ENCODE peak calls at places on chromosomes 6 and 20, in five cellular contexts. Q is HepG2, S is HCT116, P is SK-N-SH, Y is H1. C is an unnamed sample.

GRCh38 chr20:31842471-31843157 is 2.8 kb downstream of the FOXS1 start:
- DNase-seq in Q (no peak), S (no peak), P (peak), Y (no peak), C (no peak)

GRCh38 chr6:127907960-127908640 is 7.2 kb upstream of the THEMIS start:
- DNase-seq in Q (no peak), S (no peak), P (no peak), Y (no peak), C (no peak)

GRCh38 chr6:100745419-100746041 is 135.6 kb downstream of the ASCC3 start:
- DNase-seq in Q (no peak), S (no peak), P (no peak), Y (no peak), C (no peak)

GRCh38 chr6:44538841-44539240 is 151.3 kb downstream of the CDC5L start:
- DNase-seq in Q (no peak), S (no peak), P (no peak), Y (peak), C (no peak)

GRCh38 chr20:48601798-48602197 is 226.0 kb downstream of the PREX1 start:
- DNase-seq in Q (no peak), S (no peak), P (no peak), Y (no peak), C (no peak)

GRCh38 chr20:13771853-13772453 is 12.8 kb downstream of the ESF1 start:
- DNase-seq in Q (peak), S (no peak), P (peak), Y (no peak), C (peak)

GRCh38 chr6:33622456-33623431 is 1.6 kb downstream of the ITPR3 start:
- DNase-seq in Q (no peak), S (no peak), P (no peak), Y (no peak), C (no peak)

GRCh38 chr6:158599635-158600034 is 39.7 kb downstream of the TMEM181 start:
- DNase-seq in Q (no peak), S (no peak), P (no peak), Y (no peak), C (no peak)

GRCh38 chr6:14466278-14466677 is 348.7 kb downstream of the CD83 start:
- DNase-seq in Q (no peak), S (no peak), P (no peak), Y (peak), C (no peak)

GRCh38 chr6:3421145-3421544 is 35.7 kb downstream of the SLC22A23 start:
- DNase-seq in Q (no peak), S (no peak), P (no peak), Y (no peak), C (no peak)

GRCh38 chr6:124203106-124203811 is 399.6 kb downstream of the NKAIN2 start:
- DNase-seq in Q (no peak), S (no peak), P (no peak), Y (no peak), C (no peak)
- TF ChIP-seq JUND in Q (no peak), S (no peak), P (no peak), Y (no peak), C (no peak)

GRCh38 chr6:139336994-139337393 is 37.5 kb downstream of the CITED2 start:
- DNase-seq in Q (no peak), S (no peak), P (no peak), Y (no peak), C (no peak)
- H2AFZ ChIP-seq in Q (no peak), S (no peak), P (no peak), Y (no peak), C (no peak)

GRCh38 chr6:2196079-2196679 is 49.2 kb downstream of the GMDS start:
- DNase-seq in Q (peak), S (peak), P (peak), Y (no peak), C (peak)
- TF ChIP-seq JUND in Q (no peak), S (no peak), P (no peak), Y (no peak), C (no peak)

GRCh38 chr6:49743427-49743826 is 761 bp downstream of the CRISP3 start:
- DNase-seq in Q (no peak), S (no peak), P (no peak), Y (no peak), C (no peak)

GRCh38 chr6:49744259-49744658 is at the start of gene CRISP3:
- DNase-seq in Q (peak), S (no peak), P (no peak), Y (no peak), C (no peak)
- H2AFZ ChIP-seq in Q (no peak), S (no peak), P (no peak), Y (no peak), C (peak)

GRCh38 chr20:25461766-25462165 is 54.3 kb downstream of the GINS1 start:
- DNase-seq in Q (no peak), S (no peak), P (no peak), Y (no peak), C (no peak)

GRCh38 chr20:25462166-25462565 is 54.7 kb downstream of the GINS1 start:
- DNase-seq in Q (no peak), S (no peak), P (no peak), Y (no peak), C (no peak)

GRCh38 chr20:25460591-25461280 is 53.3 kb downstream of the GINS1 start:
- DNase-seq in Q (no peak), S (no peak), P (no peak), Y (no peak), C (no peak)

GRCh38 chr20:25459916-25460590 is 52.6 kb downstream of the GINS1 start:
- DNase-seq in Q (no peak), S (no peak), P (no peak), Y (no peak), C (no peak)

DNA sequence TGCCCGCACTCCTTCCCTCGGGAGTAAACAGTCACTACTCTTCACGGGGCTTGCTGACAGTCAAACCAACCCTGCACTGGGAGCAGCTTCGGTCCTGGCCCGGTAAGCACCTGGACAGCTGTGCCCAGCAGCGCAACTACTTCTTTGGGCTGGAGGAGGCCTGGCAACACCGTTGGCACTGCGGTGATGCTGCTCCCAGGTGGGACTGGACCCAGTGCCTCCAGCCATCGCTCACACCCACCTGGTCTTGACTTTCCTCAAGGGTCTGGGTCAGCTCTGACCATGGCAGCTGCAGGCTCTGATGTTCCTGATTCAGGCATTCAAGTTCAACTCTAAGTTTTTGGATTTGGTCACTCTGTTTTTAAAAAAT is 53.8 kb downstream of the GINS1 start:
- DNase-seq in Q (no peak), S (no peak), P (no peak), Y (no peak), C (no peak)
- TF ChIP-seq JUND in Q (no peak), S (no peak), P (no peak), Y (no peak), C (no peak)

GRCh38 chr6:125194980-125195379 is 41.4 kb downstream of the TPD52L1 start:
- DNase-seq in Q (no peak), S (no peak), P (no peak), Y (no peak), C (no peak)

GRCh38 chr6:125196613-125197012 is 43.0 kb downstream of the TPD52L1 start:
- DNase-seq in Q (no peak), S (no peak), P (no peak), Y (no peak), C (no peak)

GRCh38 chr6:125193208-125193607 is 39.6 kb downstream of the TPD52L1 start:
- DNase-seq in Q (no peak), S (no peak), P (no peak), Y (no peak), C (no peak)

GRCh38 chr6:125197795-125198269 is 44.3 kb downstream of the TPD52L1 start:
- DNase-seq in Q (no peak), S (peak), P (no peak), Y (no peak), C (no peak)

GRCh38 chr6:125195526-125195925 is 42.0 kb downstream of the TPD52L1 start:
- DNase-seq in Q (no peak), S (no peak), P (no peak), Y (no peak), C (no peak)
- H2AFZ ChIP-seq in Q (no peak), S (no peak), P (no peak), Y (no peak), C (no peak)

GRCh38 chr20:62484478-62484877 is 8.7 kb upstream of the GATA5 start:
- DNase-seq in Q (no peak), S (no peak), P (no peak), Y (no peak), C (no peak)

GRCh38 chr20:62485062-62485700 is 9.4 kb upstream of the GATA5 start:
- DNase-seq in Q (no peak), S (no peak), P (no peak), Y (no peak), C (peak)

GRCh38 chr20:62482136-62482833 is 6.5 kb upstream of the GATA5 start:
- DNase-seq in Q (no peak), S (no peak), P (no peak), Y (no peak), C (no peak)

GRCh38 chr20:62482970-62483369 is 7.2 kb upstream of the GATA5 start:
- DNase-seq in Q (no peak), S (no peak), P (no peak), Y (no peak), C (no peak)

GRCh38 chr20:62483613-62484468 is 8.0 kb upstream of the GATA5 start:
- DNase-seq in Q (no peak), S (no peak), P (no peak), Y (no peak), C (no peak)
- TF ChIP-seq JUND in Q (no peak), S (no peak), P (no peak), Y (no peak), C (no peak)

C was measured in K562.